ENCODE peak calls at places on chromosomes 16 and 17, in nine cellular contexts. C is epithelial cell of esophagus; T is colonic mucosa; L is CD8-positive, alpha-beta T cell; G is lung; H is AG10803; M is lower leg skin; P is adrenal gland; A is Caco-2. J is an unnamed sample.

GRCh38 chr16:9251026-9251425 is 159.6 kb downstream of the HAPSTR1 start:
- DNase-seq in M (no peak), G (no peak), H (no peak), C (no peak), A (no peak), L (no peak), T (no peak), P (no peak), J (no peak)

GRCh38 chr16:77374384-77374783 is 60.5 kb downstream of the ADAMTS18 start:
- DNase-seq in M (no peak), T (no peak), H (no peak), P (no peak), A (no peak), C (peak; percentile 69), G (no peak), L (no peak), J (no peak)

GRCh38 chr17:47291242-47291873 is 32.4 kb upstream of the EFCAB13 start:
- DNase-seq in G (no peak), P (no peak), C (peak; percentile 11), M (no peak), T (no peak), H (no peak), L (no peak), A (no peak), J (no peak)

GRCh38 chr16:89764711-89765201 is 43.4 kb downstream of the ZNF276 start:
- DNase-seq in C (no peak), L (peak; percentile 20), P (peak; percentile 47), M (peak; percentile 88), T (peak; percentile 75), A (no peak), G (peak; percentile 82), H (no peak), J (no peak)

GRCh38 chr17:78438694-78439325 is 60.4 kb downstream of the PGS1 start:
- DNase-seq in G (no peak), M (no peak), P (no peak), T (no peak), L (no peak), C (no peak), H (no peak), A (no peak), J (no peak)

GRCh38 chr16:85778873-85779272 is 20.5 kb downstream of the EMC8 start:
- DNase-seq in C (no peak), A (no peak), T (no peak), L (no peak), H (no peak), M (no peak), P (no peak), G (no peak), J (no peak)

GRCh38 chr17:63780507-63780906 is 6.5 kb downstream of the DDX42 start:
- DNase-seq in P (peak; percentile 37), H (no peak), T (no peak), L (no peak), G (no peak), M (no peak), A (no peak), C (peak; percentile 84), J (no peak)

GRCh38 chr16:4481965-4482364 is 5.8 kb downstream of the HMOX2 start:
- DNase-seq in M (no peak), L (no peak), G (no peak), T (no peak), A (no peak), H (no peak), P (no peak), C (no peak), J (no peak)

GRCh38 chr17:75910699-75911098 is 6.0 kb upstream of the MRPL38 start:
- DNase-seq in T (no peak), M (no peak), L (no peak), P (no peak), H (no peak), G (no peak), A (peak; percentile 41), C (peak; percentile 34), J (no peak)

GRCh38 chr16:55033225-55034156 is 102.8 kb downstream of the IRX5 start:
- DNase-seq in P (no peak), L (no peak), H (no peak), G (no peak), A (no peak), M (peak; percentile 83), T (no peak), C (no peak), J (no peak)

GRCh38 chr16:50153648-50154368 is 702 bp downstream of the TENT4B start:
- DNase-seq in M (no peak), G (no peak), L (peak; percentile 21), T (peak; percentile 42), H (peak; percentile 25), C (peak; percentile 29), P (peak; percentile 21), A (peak; percentile 46), J (no peak)

GRCh38 chr16:54655171-54655590 is 275.5 kb upstream of the IRX5 start:
- DNase-seq in M (no peak), P (peak; percentile 27), H (peak; percentile 22), L (no peak), T (no peak), G (peak; percentile 61), A (no peak), C (peak; percentile 21), J (peak; percentile 75)

GRCh38 chr17:81018044-81018802 is 16.7 kb upstream of the BAIAP2 start:
- DNase-seq in H (peak; percentile 52), C (peak; percentile 41), P (no peak), G (no peak), M (no peak), T (peak; percentile 69), L (peak; percentile 34), A (no peak), J (peak; percentile 29)

GRCh38 chr16:22189473-22190168 is 16.5 kb upstream of the EEF2K start:
- DNase-seq in G (no peak), C (peak; percentile 75), T (peak; percentile 88), H (peak; percentile 56), P (peak; percentile 80), L (peak; percentile 87), M (peak; percentile 95), A (no peak), J (peak; percentile 48)

GRCh38 chr16:71359431-71359830 is 908 bp downstream of the CALB2 start:
- DNase-seq in P (no peak), L (no peak), H (no peak), C (no peak), A (no peak), T (no peak), G (no peak), M (no peak), J (no peak)

GRCh38 chr16:9275386-9275785 is 183.9 kb downstream of the HAPSTR1 start:
- DNase-seq in A (no peak), H (no peak), G (no peak), C (peak; percentile 8), T (no peak), P (no peak), M (no peak), L (no peak), J (no peak)

GRCh38 chr16:22250522-22250921 is 44.4 kb downstream of the EEF2K start:
- DNase-seq in H (peak; percentile 22), T (no peak), M (no peak), L (no peak), A (no peak), P (no peak), C (no peak), G (no peak), J (peak; percentile 59)

GRCh38 chr16:56038564-56039098 is 152.7 kb upstream of the GNAO1 start:
- DNase-seq in P (no peak), H (no peak), A (no peak), M (no peak), G (no peak), C (no peak), L (no peak), T (no peak), J (no peak)

GRCh38 chr16:84738255-84739038 is 38.6 kb downstream of the USP10 start:
- DNase-seq in A (peak; percentile 82), H (peak; percentile 62), G (peak; percentile 76), M (peak; percentile 94), P (peak; percentile 57), C (peak; percentile 86), L (peak; percentile 60), T (peak; percentile 94), J (peak; percentile 78)

DNA sequence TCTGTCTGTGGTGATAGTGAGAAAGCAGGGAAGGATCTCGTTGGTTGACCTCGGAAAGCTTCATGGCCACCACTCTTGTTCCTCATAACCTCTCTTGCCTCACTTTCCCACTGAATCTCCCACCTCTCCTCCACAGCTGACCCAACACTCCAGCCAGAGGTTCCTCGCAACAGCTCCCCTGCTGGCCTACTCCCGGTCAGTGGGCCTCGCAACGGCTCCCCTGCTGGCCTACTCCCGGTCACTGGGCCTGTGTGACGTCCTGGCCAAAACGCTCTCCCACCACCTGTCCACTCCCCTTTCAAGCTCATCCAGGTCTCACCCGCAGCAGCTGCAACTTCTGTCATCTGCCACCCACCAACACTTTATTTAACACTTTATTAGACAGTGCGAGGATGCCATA is 149.1 kb downstream of the VPS53 start:
- DNase-seq in G (no peak), A (peak; percentile 40), L (no peak), T (no peak), M (no peak), P (no peak), C (no peak), H (no peak), J (no peak)
- TF ChIP-seq CTCF in G (no peak), A (peak; percentile 52), L (no peak), T (no peak), M (no peak), P (no peak), C (no peak), H (no peak), J (no peak)

GRCh38 chr16:1312459-1312801 is 3.0 kb downstream of the UBE2I start:
- DNase-seq in G (no peak), L (no peak), P (no peak), T (no peak), A (no peak), H (no peak), C (no peak), M (no peak), J (no peak)
- H3K4me3 ChIP-seq in G (no peak overlapping the region), L (peak overlapping the region; percentile 86), P (no peak overlapping the region), T (no peak overlapping the region), A (no peak overlapping the region), H (peak overlapping the region; percentile 81), C (no peak overlapping the region), M (no peak overlapping the region), J (peak overlapping the region; percentile 82)

DNA sequence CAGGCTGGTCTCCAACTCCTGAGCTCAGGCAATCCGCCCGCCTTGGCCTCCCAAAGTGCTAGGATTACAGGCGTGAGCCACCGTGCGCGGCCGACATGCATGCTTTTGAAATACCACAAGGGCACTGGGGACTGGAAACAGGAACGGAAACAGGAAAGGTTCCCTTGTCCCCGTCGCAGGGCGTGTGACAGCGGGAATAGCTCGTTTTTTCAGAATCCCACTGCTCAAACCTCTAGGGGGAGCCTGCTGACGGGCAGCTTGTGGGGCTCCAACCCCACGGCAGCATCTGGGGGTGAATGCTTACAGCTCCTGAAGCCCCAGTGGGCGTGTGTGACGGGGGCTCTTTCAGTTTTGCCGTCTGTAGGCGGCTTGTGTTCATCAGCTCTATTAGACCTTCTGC is 18.8 kb upstream of the ASGR2 start:
- DNase-seq in L (peak; percentile 7), G (peak; percentile 49), A (no peak), H (no peak), T (no peak), M (no peak), C (no peak), P (peak; percentile 33), J (no peak)
- TF ChIP-seq CTCF in L (peak; percentile 54), G (no peak), A (no peak), H (peak; percentile 33), T (no peak), M (no peak), C (no peak), P (peak; percentile 15), J (peak; percentile 28)

DNA sequence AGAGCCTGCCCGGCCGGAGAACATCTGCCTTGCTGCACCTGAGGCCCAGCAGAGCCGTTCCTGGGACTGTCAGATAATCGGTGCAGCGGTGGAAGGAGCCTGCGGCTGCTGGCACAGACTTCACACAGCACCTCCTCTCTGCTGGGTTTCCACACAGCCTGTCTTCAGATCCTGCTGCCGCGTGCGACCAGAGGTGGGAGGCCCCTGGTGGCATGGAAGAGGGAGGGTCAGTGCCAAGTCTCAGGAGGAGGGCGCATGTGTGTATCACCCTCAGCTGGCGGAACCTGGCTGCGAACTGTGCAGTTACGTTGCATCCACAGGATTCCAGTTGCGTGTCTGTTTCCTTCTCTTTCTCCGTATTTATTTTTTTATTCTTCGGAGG is 3.3 kb downstream of the CDK5R1 start:
- DNase-seq in L (no peak), C (no peak), H (no peak), A (no peak), T (no peak), P (no peak), M (no peak), G (no peak), J (no peak)
- H3K4me3 ChIP-seq in L (peak overlapping the region; percentile 42), C (peak overlapping the region; percentile 21), H (no peak overlapping the region), A (no peak overlapping the region), T (no peak overlapping the region), P (no peak overlapping the region), M (no peak overlapping the region), G (no peak overlapping the region), J (no peak overlapping the region)

J was measured in fibroblast of the aortic adventitia.